ENCODE peak calls at places on chromosomes 11 and 22, in six cellular contexts. L, Y, T, O, N and E are unnamed samples. For H3K4me1 and H3K27me3, the result is how much of the 10 kb centered on the place peaks cover.

GRCh38 chr11:14898286-14899086 is 6.5 kb upstream of the CYP2R1 start:
- DNase-seq in Y (peak), N (no peak), T (no peak), L (no peak), O (no peak), E (no peak)

GRCh38 chr11:116544721-116545120 is 228.1 kb downstream of the BUD13 start:
- DNase-seq in N (no peak), L (no peak), Y (no peak), T (no peak), O (no peak), E (peak)

GRCh38 chr11:67649634-67650540 is 643 bp downstream of the ACY3 start:
- DNase-seq in Y (peak), N (no peak), O (no peak), L (no peak), T (peak), E (no peak)

GRCh38 chr11:94449437-94449836 is 44.2 kb downstream of the MRE11 start:
- DNase-seq in L (no peak), O (no peak), T (no peak), Y (no peak), N (no peak), E (no peak)

GRCh38 chr22:44831885-44832284 is 79.5 kb downstream of the ARHGAP8 start:
- DNase-seq in T (no peak), Y (no peak), L (no peak), O (no peak), N (no peak), E (no peak)

GRCh38 chr22:29479417-29480261 is at the start of gene NEFH:
- DNase-seq in N (peak), O (no peak), T (peak), Y (no peak), L (peak), E (no peak)

GRCh38 chr11:122836916-122837315 is 1.4 kb upstream of the CRTAM start:
- DNase-seq in N (no peak), O (no peak), Y (no peak), T (no peak), L (no peak), E (no peak)

GRCh38 chr11:57406337-57406904 is 16.0 kb upstream of the PRG2 start:
- DNase-seq in L (no peak), Y (peak), N (no peak), T (no peak), O (no peak), E (peak)

GRCh38 chr22:37681001-37681424 is 5.1 kb upstream of the NOL12 start:
- DNase-seq in L (no peak), N (no peak), Y (no peak), O (no peak), T (no peak), E (no peak)

GRCh38 chr11:112292785-112293407 is 32.2 kb upstream of the PLET1 start:
- DNase-seq in T (no peak), Y (no peak), L (no peak), N (no peak), O (no peak), E (peak)

GRCh38 chr11:66976048-66976467 is 954 bp downstream of the C11orf86 start:
- DNase-seq in O (peak), Y (no peak), N (peak), T (peak), L (no peak), E (no peak)

GRCh38 chr22:31490496-31490925 is 869 bp upstream of the EIF4ENIF1 start:
- DNase-seq in N (peak), T (peak), O (peak), Y (peak), L (no peak), E (no peak)

GRCh38 chr11:34570584-34570983 is 50.3 kb upstream of the EHF start:
- DNase-seq in T (no peak), N (peak), L (no peak), Y (no peak), O (no peak), E (no peak)

GRCh38 chr11:65920035-65920802 is 993 bp downstream of the DRAP1 start:
- DNase-seq in L (peak), T (no peak), O (no peak), Y (no peak), N (no peak), E (peak)

GRCh38 chr11:72298931-72299330 is 55.0 kb upstream of the PHOX2A start:
- DNase-seq in N (no peak), Y (no peak), T (no peak), L (no peak), O (no peak), E (no peak)

GRCh38 chr11:88246680-88247079 is 71.4 kb upstream of the RAB38 start:
- DNase-seq in Y (no peak), O (no peak), N (no peak), L (no peak), T (no peak), E (no peak)

GRCh38 chr22:20218981-20219380 is 49.1 kb downstream of the RTN4R start:
- DNase-seq in T (no peak), Y (no peak), N (no peak), L (no peak), O (no peak), E (no peak)
- H3K27ac ChIP-seq in T (no peak), Y (no peak), N (no peak), L (no peak), O (no peak), E (no peak)

GRCh38 chr11:63838150-63838681 is 694 bp upstream of the MARK2 start:
- DNase-seq in N (no peak), L (no peak), O (no peak), Y (peak), T (no peak), E (peak)
- H3K4me1 ChIP-seq in N (under half), L (under half), O (under half), Y (under half), T (under half), E (under half)

GRCh38 chr11:16612801-16613400 is 125.5 kb upstream of the C11orf58 start:
- DNase-seq in O (no peak), L (no peak), T (no peak), Y (peak), N (peak), E (no peak)
- H3K27me3 ChIP-seq in O (under half), L (under half), T (half or more), Y (under half), N (under half), E (under half)

GRCh38 chr11:121588747-121589146 is 136.0 kb upstream of the SORL1-AS1 start:
- DNase-seq in N (no peak), T (no peak), L (no peak), O (no peak), Y (no peak), E (no peak)

GRCh38 chr11:121586727-121587126 is 134.0 kb upstream of the SORL1-AS1 start:
- DNase-seq in T (no peak), L (no peak), Y (no peak), O (no peak), N (no peak), E (no peak)

GRCh38 chr11:121583825-121584224 is 131.1 kb upstream of the SORL1-AS1 start:
- DNase-seq in Y (no peak), L (no peak), O (no peak), T (no peak), N (no peak), E (no peak)

GRCh38 chr11:121589946-121590537 is 137.3 kb upstream of the SORL1-AS1 start:
- DNase-seq in N (no peak), L (no peak), O (no peak), Y (no peak), T (no peak), E (no peak)

DNA sequence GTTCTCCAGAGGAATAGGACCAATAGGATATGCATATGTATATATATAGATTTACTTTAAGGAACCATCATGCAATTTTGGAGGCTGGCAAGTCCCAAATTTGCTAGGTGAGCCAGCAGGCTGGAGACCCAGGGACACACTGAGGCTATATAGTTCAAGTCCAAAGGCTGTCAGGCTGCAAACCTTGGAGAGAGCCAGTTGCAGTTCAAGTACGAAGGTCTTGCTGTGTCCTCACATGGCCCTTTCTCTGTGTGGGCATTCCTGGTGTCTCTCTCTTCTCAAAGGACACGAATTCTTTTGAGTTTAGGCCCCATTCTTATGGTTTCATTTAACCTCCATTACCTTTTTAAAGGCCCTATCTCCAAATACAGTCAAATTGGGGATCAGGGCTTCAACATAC is 134.4 kb upstream of the SORL1-AS1 start:
- DNase-seq in T (no peak), L (no peak), O (no peak), N (no peak), Y (no peak), E (no peak)
- H3K27ac ChIP-seq in T (no peak), L (no peak), O (no peak), N (no peak), Y (no peak), E (no peak)